ENCODE peak calls at places on chromosomes 5 and 9, in six cellular contexts. K is heart left ventricle; O is naive thymus-derived CD4-positive, alpha-beta T cell; X is AG04450; P is aorta; D is neural progenitor cell. R is an unnamed sample. For H3K27me3, the result is how much of the 10 kb centered on the place peaks cover.

GRCh38 chr5:110356687-110357086 is 369.8 kb downstream of the TMEM232 start:
- DNase-seq in P (no peak), K (no peak), D (no peak), X (no peak), O (no peak), R (no peak)

GRCh38 chr9:35367451-35367850 is 122.5 kb upstream of the RUSC2 start:
- DNase-seq in K (no peak), O (no peak), P (no peak), X (peak), D (no peak), R (no peak)

GRCh38 chr5:112917453-112918005 is 4.5 kb downstream of the REEP5 start:
- DNase-seq in O (no peak), K (no peak), P (no peak), X (no peak), D (peak), R (no peak)

GRCh38 chr5:42579320-42579719 is 156.1 kb downstream of the GHR start:
- DNase-seq in O (no peak), X (no peak), K (no peak), P (no peak), D (no peak), R (no peak)

GRCh38 chr9:129166962-129167557 is 11.0 kb downstream of the IER5L start:
- DNase-seq in O (no peak), P (peak), D (no peak), X (no peak), K (peak), R (no peak)

GRCh38 chr5:71899865-71900342 is 180.8 kb downstream of the CARTPT start:
- DNase-seq in X (no peak), D (no peak), K (peak), O (no peak), P (no peak), R (no peak)

GRCh38 chr9:37449877-37450632 is 15.2 kb downstream of the ZBTB5 start:
- DNase-seq in X (no peak), O (no peak), K (no peak), P (no peak), D (peak), R (peak)

GRCh38 chr5:158064331-158065123 is 205.6 kb upstream of the CLINT1 start:
- DNase-seq in O (no peak), K (no peak), X (no peak), D (no peak), P (no peak), R (no peak)

GRCh38 chr9:136144450-136144849 is 25.8 kb upstream of the TMEM250 start:
- DNase-seq in X (no peak), O (no peak), K (no peak), P (no peak), D (no peak), R (no peak)

GRCh38 chr9:96818535-96818934 is 35.8 kb downstream of the ZNF782 start:
- DNase-seq in K (no peak), P (no peak), X (no peak), O (no peak), D (no peak), R (no peak)

DNA sequence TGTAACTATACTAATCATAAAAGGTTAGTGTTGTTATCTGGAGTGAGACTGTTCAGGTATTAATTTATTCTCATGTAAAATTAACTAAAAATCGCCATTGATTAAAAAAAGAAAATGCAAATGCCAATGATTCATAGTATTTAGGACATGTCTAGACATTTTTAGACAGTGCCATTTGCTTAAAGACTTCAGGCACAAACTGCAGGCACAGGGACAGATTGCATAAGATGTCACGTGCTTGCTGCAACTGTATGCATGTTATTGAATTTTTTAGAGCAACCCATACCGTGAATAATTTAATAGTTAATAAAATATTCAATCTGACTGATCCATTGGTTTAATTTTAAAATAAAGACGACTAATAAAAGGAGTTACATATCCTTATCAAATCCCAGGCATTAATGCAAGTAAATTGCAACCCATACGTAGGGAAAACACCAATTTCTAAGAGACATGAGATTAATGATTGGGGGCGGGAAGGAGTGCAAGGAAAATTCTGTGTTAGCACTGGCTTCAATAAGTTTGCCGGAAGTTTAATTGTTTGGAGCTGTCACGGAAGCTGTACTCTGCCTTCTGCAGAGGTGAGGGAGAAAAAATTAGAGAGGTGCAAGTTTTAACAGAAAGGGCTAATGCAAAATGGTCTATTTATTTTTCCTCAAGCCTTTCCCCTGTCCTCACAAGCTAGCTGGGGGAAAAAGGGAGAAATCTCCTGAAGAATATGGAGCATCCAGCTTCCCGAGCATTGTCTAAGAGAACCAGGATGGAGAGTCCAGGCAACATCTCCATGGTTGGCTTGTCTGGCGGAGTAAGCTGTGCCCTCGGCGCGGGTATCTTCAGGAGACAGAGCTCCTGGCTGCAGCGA is 2.9 kb downstream of the EDIL3 start:
- DNase-seq in O (no peak), X (no peak), K (no peak), P (no peak), D (no peak), R (no peak)
- H3K27me3 ChIP-seq in O (under half), X (under half), K (under half), P (under half), D (half or more), R (under half)

DNA sequence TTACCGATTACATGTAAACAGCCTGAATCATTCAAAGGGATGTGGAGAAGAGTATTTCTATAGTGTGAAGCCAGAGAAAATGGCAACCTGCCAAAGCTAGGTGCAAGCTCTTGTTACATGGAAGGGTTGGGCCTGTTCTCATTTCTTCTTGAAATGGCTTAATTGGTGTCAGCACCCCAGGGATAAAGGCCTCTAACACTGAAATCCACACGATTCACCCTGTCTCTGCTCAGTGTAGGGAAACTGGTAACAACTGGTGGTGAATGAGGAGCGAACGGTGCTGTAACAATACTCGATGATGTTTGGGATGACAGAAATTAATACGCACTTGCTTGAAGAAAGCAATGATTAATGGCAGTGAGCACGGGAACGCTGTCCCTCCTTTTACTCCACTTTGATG is 16.2 kb downstream of the PBX3 start:
- DNase-seq in P (no peak), D (peak), K (no peak), X (no peak), O (no peak), R (no peak)
- H3K4me3 ChIP-seq in P (no peak), D (no peak), K (no peak), X (no peak), O (no peak), R (no peak)

GRCh38 chr9:133643362-133643755 is 7.2 kb downstream of the DBH start:
- DNase-seq in K (no peak), D (no peak), X (no peak), P (no peak), O (no peak), R (no peak)
- H3K27me3 ChIP-seq in K (under half), D (under half), X (under half), P (under half), O (under half), R (under half)

DNA sequence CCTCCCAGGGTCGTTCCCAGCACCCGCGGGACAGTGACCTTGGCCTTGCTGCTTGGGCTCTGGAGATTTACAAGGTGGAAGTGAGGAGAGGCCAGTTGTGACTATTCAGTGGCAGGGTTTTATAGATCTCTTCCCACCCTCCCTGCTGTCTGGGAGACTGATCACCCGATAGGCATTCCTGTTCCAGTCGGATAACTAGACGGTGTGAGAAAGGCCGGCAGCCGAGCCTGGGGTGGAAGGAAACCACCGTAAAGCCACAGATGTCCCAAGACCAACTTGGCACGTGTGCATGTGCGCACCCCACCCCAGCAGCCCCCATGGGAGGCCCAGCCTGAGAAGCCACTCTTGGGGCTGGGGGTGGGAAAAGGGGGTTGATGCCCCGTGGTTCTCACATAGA is 225.9 kb downstream of the FANCC start:
- DNase-seq in X (no peak), O (no peak), P (peak), K (no peak), D (no peak), R (no peak)
- H3K4me3 ChIP-seq in X (no peak), O (no peak), P (no peak), K (no peak), D (no peak), R (no peak)

GRCh38 chr9:81607593-81608288 is 81.6 kb downstream of the TLE1 start:
- DNase-seq in D (no peak), O (no peak), X (no peak), K (no peak), P (no peak), R (no peak)
- H3K27me3 ChIP-seq in D (under half), O (under half), X (under half), K (under half), P (under half), R (under half)

DNA sequence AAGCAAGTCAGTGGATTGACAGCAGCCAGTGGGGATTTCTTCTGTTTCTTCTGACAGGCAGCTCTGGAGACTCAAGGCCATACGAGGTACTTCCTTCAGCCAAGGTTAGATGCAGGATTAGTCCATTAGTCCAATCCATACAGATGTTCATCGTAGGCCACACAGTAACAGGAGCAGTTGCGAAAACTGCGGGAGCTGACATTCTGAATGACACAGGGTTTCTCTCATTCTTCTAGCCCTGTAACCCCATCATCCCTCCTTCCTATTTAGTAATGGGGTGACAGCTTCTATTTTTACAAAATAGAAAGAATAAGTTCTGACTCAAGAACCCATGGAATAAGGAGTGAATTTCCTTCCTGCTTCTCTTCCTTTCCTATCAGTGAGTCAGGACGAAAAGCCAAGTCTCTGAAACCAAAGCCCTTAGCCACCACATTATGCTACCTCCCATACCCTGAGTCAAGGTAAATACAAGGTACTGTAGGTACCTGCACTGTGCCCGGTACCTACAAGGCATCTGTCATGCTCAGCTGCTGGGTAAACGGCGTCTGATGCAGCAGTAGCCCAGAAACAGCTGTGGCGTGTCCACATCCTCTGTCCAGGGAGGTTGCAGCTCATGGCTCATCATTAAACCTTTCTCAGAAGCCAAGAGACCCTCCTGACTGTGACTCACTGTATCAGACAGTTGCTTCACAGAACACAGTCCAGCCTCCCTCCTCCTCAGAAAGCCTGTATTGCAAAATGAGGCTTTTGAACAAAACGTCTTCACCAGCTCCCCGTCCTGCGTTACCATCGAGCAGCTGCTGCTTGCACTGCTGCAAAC is 84.3 kb downstream of the ESM1 start:
- DNase-seq in K (no peak), O (no peak), D (no peak), P (no peak), X (peak), R (no peak)
- H3K4me3 ChIP-seq in K (no peak), O (no peak), D (no peak), P (no peak), X (no peak), R (no peak)

GRCh38 chr5:76634661-76635060 is 11.5 kb upstream of the F2RL2 start:
- DNase-seq in O (no peak), P (no peak), K (no peak), X (no peak), D (no peak), R (no peak)
- H3K27me3 ChIP-seq in O (under half), P (under half), K (under half), X (under half), D (under half), R (under half)